ENCODE peak calls at places on chromosomes 4 and X, in four cellular contexts. One of them, this sample, is unnamed.

GRCh38 chr4:8737075-8737474 is 134.6 kb downstream of the HMX1 start:
- DNase-seq in NCI-H1092: no peak
- DNase-seq in EL: no peak
- DNase-seq in mammary epithelial cell: no peak
- DNase-seq in this sample: no peak

GRCh38 chr4:86498560-86499166 is 95.5 kb upstream of the PTPN13 start:
- DNase-seq in NCI-H1092: peak
- DNase-seq in EL: peak
- DNase-seq in mammary epithelial cell: peak
- DNase-seq in this sample: no peak

GRCh38 chr4:110567266-110567665 is 55.6 kb downstream of the PITX2 start:
- DNase-seq in NCI-H1092: no peak
- DNase-seq in EL: no peak
- DNase-seq in mammary epithelial cell: no peak
- DNase-seq in this sample: no peak

GRCh38 chr4:122541996-122542395 is 78.9 kb downstream of the IL21 start:
- DNase-seq in mammary epithelial cell: no peak
- DNase-seq in NCI-H1092: no peak
- DNase-seq in EL: no peak
- DNase-seq in this sample: no peak

GRCh38 chr4:177302371-177303100 is 7.1 kb upstream of the NEIL3 start:
- DNase-seq in EL: peak
- DNase-seq in mammary epithelial cell: no peak
- DNase-seq in NCI-H1092: no peak
- DNase-seq in this sample: no peak

GRCh38 chrX:119235872-119236598 is at the start of gene PGRMC1:
- DNase-seq in mammary epithelial cell: peak
- DNase-seq in EL: peak
- DNase-seq in NCI-H1092: peak
- DNase-seq in this sample: peak

GRCh38 chr4:118032691-118033090 is 1.6 kb upstream of the NDST3 start:
- DNase-seq in EL: no peak
- DNase-seq in NCI-H1092: no peak
- DNase-seq in mammary epithelial cell: peak
- DNase-seq in this sample: no peak

GRCh38 chr4:20287246-20287645 is 35.5 kb downstream of the SLIT2 start:
- DNase-seq in NCI-H1092: no peak
- DNase-seq in mammary epithelial cell: no peak
- DNase-seq in EL: no peak
- DNase-seq in this sample: no peak

GRCh38 chr4:174450452-174450851 is 71.8 kb downstream of the HPGD start:
- DNase-seq in EL: no peak
- DNase-seq in NCI-H1092: no peak
- DNase-seq in mammary epithelial cell: no peak
- DNase-seq in this sample: no peak

GRCh38 chr4:17708992-17709759 is 72.2 kb downstream of the FAM184B start:
- DNase-seq in NCI-H1092: no peak
- DNase-seq in EL: no peak
- DNase-seq in mammary epithelial cell: no peak
- DNase-seq in this sample: no peak

GRCh38 chrX:45258741-45259402 is 58.2 kb upstream of the DIPK2B start:
- DNase-seq in mammary epithelial cell: no peak
- DNase-seq in EL: no peak
- DNase-seq in NCI-H1092: no peak
- DNase-seq in this sample: no peak

GRCh38 chr4:36208884-36209473 is 35.3 kb downstream of the ARAP2 start:
- DNase-seq in mammary epithelial cell: no peak
- DNase-seq in NCI-H1092: no peak
- DNase-seq in EL: no peak
- DNase-seq in this sample: no peak

GRCh38 chr4:89110541-89110985 is 770 bp upstream of the TIGD2 start:
- DNase-seq in mammary epithelial cell: no peak
- DNase-seq in EL: no peak
- DNase-seq in NCI-H1092: peak
- DNase-seq in this sample: no peak

GRCh38 chr4:83075696-83076095 is 38.8 kb downstream of the PLAC8 start:
- DNase-seq in EL: peak
- DNase-seq in NCI-H1092: no peak
- DNase-seq in mammary epithelial cell: no peak
- DNase-seq in this sample: no peak

GRCh38 chr4:30600246-30600645 is 119.9 kb upstream of the PCDH7 start:
- DNase-seq in NCI-H1092: no peak
- DNase-seq in EL: peak
- DNase-seq in mammary epithelial cell: peak
- DNase-seq in this sample: no peak

GRCh38 chr4:680565-680930 is 6.2 kb downstream of the MYL5 start:
- DNase-seq in EL: peak
- DNase-seq in NCI-H1092: no peak
- DNase-seq in mammary epithelial cell: no peak
- DNase-seq in this sample: no peak

GRCh38 chr4:52576326-52576725 is 82.8 kb downstream of the USP46 start:
- DNase-seq in EL: no peak
- DNase-seq in NCI-H1092: no peak
- DNase-seq in mammary epithelial cell: no peak
- DNase-seq in this sample: no peak

GRCh38 chrX:119238557-119238956 is 2.5 kb downstream of the PGRMC1 start:
- DNase-seq in NCI-H1092: no peak
- DNase-seq in EL: peak
- DNase-seq in mammary epithelial cell: peak
- DNase-seq in this sample: no peak

GRCh38 chrX:39211501-39211900 is 410.2 kb downstream of the MID1IP1 start:
- DNase-seq in NCI-H1092: no peak
- DNase-seq in EL: no peak
- DNase-seq in mammary epithelial cell: no peak
- DNase-seq in this sample: no peak

GRCh38 chr4:170589597-170590191 is 499.9 kb upstream of the AADAT start:
- DNase-seq in EL: peak
- DNase-seq in mammary epithelial cell: peak
- DNase-seq in NCI-H1092: no peak
- DNase-seq in this sample: no peak

This sample was measured in C1 segment of cervical spinal cord.